ENCODE peak calls at places on chromosomes 1 and 21, in seven cellular contexts. M, Z, O, D, H, V and C are unnamed samples.

GRCh38 chr1:22143586-22144033 is 713 bp upstream of the WNT4 start:
- DNase-seq in M (no peak), Z (no peak), O (no peak), D (peak), H (no peak), V (no peak), C (no peak)

GRCh38 chr1:214538497-214538896 is 12.9 kb downstream of the PTPN14 start:
- DNase-seq in M (no peak), Z (no peak), O (no peak), D (no peak), H (no peak), V (no peak), C (no peak)

GRCh38 chr21:38486221-38486620 is 12.1 kb downstream of the ERG start:
- DNase-seq in M (no peak), Z (peak), O (no peak), D (no peak), H (no peak), V (peak), C (no peak)

GRCh38 chr1:15424146-15424667 is 14.0 kb upstream of the CTRC start:
- DNase-seq in M (no peak), Z (no peak), O (no peak), D (no peak), H (no peak), V (no peak), C (no peak)

GRCh38 chr1:173453982-173454381 is 23.2 kb upstream of the PRDX6 start:
- DNase-seq in M (no peak), Z (no peak), O (no peak), D (no peak), H (no peak), V (peak), C (no peak)

GRCh38 chr1:220741349-220741748 is 6.8 kb upstream of the MTARC2 start:
- DNase-seq in M (no peak), Z (no peak), O (no peak), D (no peak), H (no peak), V (no peak), C (no peak)

GRCh38 chr1:17244826-17245740 is 3.8 kb upstream of the PADI3 start:
- DNase-seq in M (no peak), Z (no peak), O (no peak), D (peak), H (no peak), V (no peak), C (no peak)

GRCh38 chr1:228530086-228530758 is 43.0 kb downstream of the RNF187 start:
- DNase-seq in M (no peak), Z (no peak), O (no peak), D (no peak), H (no peak), V (no peak), C (no peak)

GRCh38 chr21:15422761-15423160 is 307.0 kb upstream of the USP25 start:
- DNase-seq in M (no peak), Z (no peak), O (no peak), D (no peak), H (no peak), V (no peak), C (no peak)

GRCh38 chr1:176785810-176786209 is 322.8 kb downstream of the PAPPA2 start:
- DNase-seq in M (no peak), Z (no peak), O (no peak), D (no peak), H (no peak), V (no peak), C (no peak)

GRCh38 chr1:112882271-112882744 is 73.7 kb downstream of the SLC16A1 start:
- DNase-seq in M (no peak), Z (no peak), O (no peak), D (no peak), H (no peak), V (peak), C (no peak)

GRCh38 chr1:170010443-170010842 is 64.1 kb downstream of the KIFAP3 start:
- DNase-seq in M (peak), Z (no peak), O (no peak), D (peak), H (peak), V (peak), C (no peak)

GRCh38 chr1:225767591-225768540 is 9.8 kb upstream of the SRP9 start:
- DNase-seq in M (peak), Z (peak), O (peak), D (no peak), H (no peak), V (peak), C (no peak)

GRCh38 chr1:236603896-236604217 is 459 bp downstream of the HEATR1 start:
- DNase-seq in M (no peak), Z (no peak), O (no peak), D (no peak), H (no peak), V (peak), C (no peak)

GRCh38 chr1:236717811-236718210 is 31.5 kb downstream of the ACTN2 start:
- DNase-seq in M (no peak), Z (no peak), O (no peak), D (no peak), H (no peak), V (no peak), C (no peak)

GRCh38 chr1:232988572-232989040 is 38.2 kb downstream of the NTPCR start:
- DNase-seq in M (no peak), Z (peak), O (no peak), D (no peak), H (no peak), V (peak), C (no peak)

GRCh38 chr1:9078035-9078948 is 8.9 kb upstream of the SLC2A5 start:
- DNase-seq in M (peak), Z (no peak), O (no peak), D (no peak), H (no peak), V (peak), C (no peak)

GRCh38 chr1:180503274-180503862 is 991 bp upstream of the ACBD6 start:
- DNase-seq in M (no peak), Z (no peak), O (no peak), D (no peak), H (peak), V (no peak), C (no peak)

GRCh38 chr1:169472759-169473158 is 13.0 kb downstream of the SLC19A2 start:
- DNase-seq in M (no peak), Z (no peak), O (no peak), D (no peak), H (no peak), V (no peak), C (no peak)

GRCh38 chr1:241157435-241157834 is 199.6 kb downstream of the RGS7 start:
- DNase-seq in M (no peak), Z (no peak), O (no peak), D (no peak), H (no peak), V (no peak), C (no peak)

GRCh38 chr1:204670152-204670927 is 15.2 kb downstream of the LRRN2 start:
- DNase-seq in M (no peak), Z (no peak), O (no peak), D (no peak), H (no peak), V (peak), C (no peak)

GRCh38 chr1:53369034-53369750 is 41.3 kb upstream of the LRP8 start:
- DNase-seq in M (no peak), Z (no peak), O (peak), D (peak), H (no peak), V (no peak), C (no peak)

GRCh38 chr1:31769720-31770390 is 5.7 kb upstream of the ADGRB2 start:
- DNase-seq in M (no peak), Z (no peak), O (no peak), D (peak), H (no peak), V (no peak), C (no peak)

GRCh38 chr1:213231795-213232231 is 180.8 kb downstream of the RPS6KC1 start:
- DNase-seq in M (no peak), Z (no peak), O (peak), D (peak), H (no peak), V (peak), C (no peak)

GRCh38 chr1:17045623-17046022 is 8.2 kb downstream of the SDHB start:
- DNase-seq in M (peak), Z (no peak), O (no peak), D (peak), H (no peak), V (no peak), C (no peak)

GRCh38 chr21:29306920-29307319 is 8.2 kb downstream of the BACH1 start:
- DNase-seq in M (no peak), Z (no peak), O (no peak), D (no peak), H (no peak), V (no peak), C (no peak)

GRCh38 chr1:186987065-186987464 is 158.3 kb downstream of the PLA2G4A start:
- DNase-seq in M (no peak), Z (no peak), O (no peak), D (no peak), H (no peak), V (no peak), C (no peak)

GRCh38 chr1:186985889-186986491 is 157.2 kb downstream of the PLA2G4A start:
- DNase-seq in M (peak), Z (peak), O (no peak), D (peak), H (peak), V (peak), C (no peak)

GRCh38 chr1:186984959-186985358 is 156.2 kb downstream of the PLA2G4A start:
- DNase-seq in M (no peak), Z (no peak), O (no peak), D (no peak), H (no peak), V (no peak), C (no peak)

GRCh38 chr1:186983327-186983726 is 154.6 kb downstream of the PLA2G4A start:
- DNase-seq in M (no peak), Z (peak), O (no peak), D (no peak), H (no peak), V (no peak), C (no peak)

GRCh38 chr1:186987769-186988168 is 159.0 kb downstream of the PLA2G4A start:
- DNase-seq in M (no peak), Z (no peak), O (no peak), D (no peak), H (no peak), V (no peak), C (no peak)
- TF ChIP-seq CTCF in M (no peak), Z (peak), O (no peak), D (peak), H (no peak), V (peak), C (peak)

DNA sequence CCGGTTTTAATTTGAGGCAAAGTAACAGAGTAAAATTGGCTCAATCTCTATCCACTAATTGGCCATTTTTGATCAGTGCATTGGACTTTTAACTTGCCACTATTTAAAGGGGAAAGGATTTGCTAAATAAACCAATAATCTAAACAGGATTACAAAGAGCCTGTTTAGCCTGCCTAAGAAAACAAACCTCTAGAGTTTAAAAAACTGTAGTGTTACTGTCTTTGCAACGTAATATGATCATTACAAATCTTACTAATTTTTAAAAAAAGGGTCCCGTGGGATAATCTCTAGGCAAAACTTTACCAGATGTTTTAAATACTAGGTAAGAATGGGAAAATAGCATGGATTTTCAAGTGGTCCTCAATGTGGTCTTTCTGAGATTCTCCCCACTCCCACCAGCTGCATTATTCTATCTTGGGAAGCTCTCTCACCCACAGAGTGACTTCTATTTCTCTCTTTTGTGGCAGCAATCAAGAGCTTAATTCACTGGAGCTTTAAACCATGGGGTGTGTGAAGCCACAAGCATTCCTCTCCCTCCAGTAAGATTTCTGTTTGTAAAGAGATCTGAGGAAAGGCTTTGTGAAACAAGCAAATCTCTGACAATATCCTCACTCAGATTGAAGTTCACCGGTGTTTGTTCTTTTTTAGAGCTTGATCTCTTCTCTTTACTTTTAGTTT is 132.4 kb downstream of the TLR5 start:
- DNase-seq in M (no peak), Z (no peak), O (no peak), D (peak), H (no peak), V (peak), C (no peak)
- TF ChIP-seq CTCF in M (no peak), Z (no peak), O (no peak), D (no peak), H (no peak), V (no peak), C (no peak)

GRCh38 chr1:1259540-1259939 is 13.0 kb upstream of the C1QTNF12 start:
- DNase-seq in M (no peak), Z (no peak), O (no peak), D (no peak), H (no peak), V (no peak), C (no peak)
- TF ChIP-seq CTCF in M (no peak), Z (no peak), O (no peak), D (no peak), H (no peak), V (no peak), C (no peak)

GRCh38 chr21:26844258-26845065 is 747 bp downstream of the ADAMTS1 start:
- DNase-seq in M (no peak), Z (no peak), O (peak), D (peak), H (no peak), V (peak), C (no peak)

GRCh38 chr21:26845066-26845749 is at the start of gene ADAMTS1:
- DNase-seq in M (no peak), Z (peak), O (peak), D (peak), H (peak), V (peak), C (peak)

GRCh38 chr21:26845750-26846035 is 484 bp upstream of the ADAMTS1 start:
- DNase-seq in M (no peak), Z (no peak), O (no peak), D (no peak), H (no peak), V (no peak), C (no peak)

GRCh38 chr21:26847951-26848350 is 2.7 kb upstream of the ADAMTS1 start:
- DNase-seq in M (no peak), Z (no peak), O (no peak), D (no peak), H (no peak), V (no peak), C (no peak)

DNA sequence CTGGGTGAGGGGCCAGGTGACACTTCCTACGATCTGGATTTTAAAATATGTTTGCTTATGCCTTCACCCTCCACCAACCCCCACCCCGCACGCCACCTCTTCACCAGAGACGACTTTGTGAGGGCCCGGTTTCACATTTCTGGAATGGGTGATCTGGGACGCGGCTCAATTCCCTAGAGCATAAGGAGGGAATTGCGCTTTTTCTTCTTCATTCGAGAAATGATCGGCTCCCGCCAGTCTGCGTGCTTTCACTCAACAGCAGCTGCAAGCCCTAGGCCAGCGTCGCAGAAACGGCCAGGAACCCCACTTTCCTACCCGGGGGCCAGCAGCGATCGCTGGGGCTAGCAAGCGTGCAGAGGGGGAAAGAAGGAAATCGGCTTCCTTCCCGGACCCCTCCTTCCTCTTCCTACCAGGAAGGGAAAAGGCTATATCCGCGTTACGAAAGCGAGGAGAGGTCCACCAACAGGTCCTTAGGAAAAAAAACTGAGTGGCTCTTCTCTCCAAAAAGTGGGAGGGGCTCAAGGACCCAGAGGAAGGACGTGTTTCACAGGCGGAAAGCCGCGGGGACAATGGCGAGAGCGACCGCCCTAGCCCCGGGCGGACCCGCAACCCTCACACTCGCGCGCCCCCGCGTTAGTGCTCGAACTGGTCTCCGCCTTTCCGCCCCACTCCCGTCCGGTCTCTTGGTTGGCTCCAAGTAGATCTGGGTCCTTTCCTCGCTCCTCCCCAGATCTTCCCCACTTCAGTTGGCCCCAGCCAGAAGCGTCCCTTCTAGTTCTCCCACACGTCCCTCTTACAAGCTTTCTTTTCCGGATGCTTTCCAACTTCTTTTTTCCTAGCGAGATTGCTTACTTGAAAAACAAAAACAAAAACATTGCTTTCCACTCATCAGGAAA is 1.1 kb upstream of the ADAMTS1 start:
- DNase-seq in M (no peak), Z (no peak), O (peak), D (peak), H (no peak), V (peak), C (peak)
- TF ChIP-seq CTCF in M (no peak), Z (peak), O (no peak), D (peak), H (no peak), V (peak), C (peak)

DNA sequence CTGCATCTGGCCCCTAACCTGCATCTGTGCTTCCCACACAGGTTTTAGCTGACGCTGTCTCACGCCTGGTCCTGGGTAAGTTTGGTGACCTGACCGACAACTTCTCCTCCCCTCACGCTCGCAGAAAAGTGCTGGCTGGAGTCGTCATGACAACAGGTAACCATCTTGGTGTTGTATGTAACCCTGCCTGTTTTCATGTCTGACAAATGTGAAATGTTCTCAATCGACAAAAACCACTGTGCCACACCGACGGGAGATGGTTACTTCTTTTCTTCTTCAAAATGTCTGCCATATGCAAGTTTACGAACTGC is 105.9 kb downstream of the ADARB1 start:
- DNase-seq in M (no peak), Z (no peak), O (no peak), D (no peak), H (no peak), V (no peak), C (no peak)
- TF ChIP-seq CTCF in M (no peak), Z (no peak), O (no peak), D (no peak), H (no peak), V (no peak), C (no peak)

DNA sequence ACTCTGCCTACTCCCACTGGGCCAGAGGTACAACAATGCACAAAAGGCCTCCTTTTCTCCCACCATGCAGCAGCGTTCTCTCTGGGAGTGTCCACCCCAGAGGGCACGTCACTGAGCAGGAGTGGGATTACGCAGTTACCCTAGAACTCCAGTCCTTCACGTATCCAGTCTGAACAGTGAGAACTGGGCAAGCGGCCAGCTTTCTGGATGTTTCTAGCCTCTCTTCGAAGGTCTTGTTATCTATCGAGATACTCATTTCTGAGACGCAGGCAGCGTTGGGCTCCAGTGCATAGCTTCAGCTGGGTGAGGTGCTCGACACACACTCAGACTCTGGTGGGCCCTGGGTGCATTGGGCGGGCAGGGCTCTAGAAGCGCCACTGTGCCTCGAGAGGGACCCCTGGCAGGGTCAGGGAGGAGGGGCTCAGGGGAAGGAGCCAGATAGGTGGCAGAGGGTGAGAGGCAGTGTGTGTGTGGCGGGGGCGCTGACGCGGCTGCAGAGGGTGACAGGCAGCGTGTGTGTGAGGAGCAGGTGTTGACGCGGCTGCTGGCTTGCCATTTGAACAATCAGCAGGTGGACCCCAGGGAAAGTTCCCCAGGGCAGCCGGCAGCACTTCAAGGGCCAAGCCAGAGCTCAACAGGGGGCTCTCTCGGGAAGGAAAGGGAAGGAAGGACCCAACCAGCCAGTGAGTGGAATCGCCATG is 27.9 kb downstream of the PRDM15 start:
- DNase-seq in M (no peak), Z (no peak), O (no peak), D (no peak), H (no peak), V (no peak), C (no peak)
- TF ChIP-seq CTCF in M (no peak), Z (no peak), O (no peak), D (no peak), H (no peak), V (no peak), C (no peak)

GRCh38 chr1:77970192-77970591 is 8.7 kb downstream of the FUBP1 start:
- DNase-seq in M (no peak), Z (no peak), O (no peak), D (no peak), H (no peak), V (no peak), C (no peak)

GRCh38 chr1:77975386-77975785 is 3.5 kb downstream of the FUBP1 start:
- DNase-seq in M (no peak), Z (no peak), O (no peak), D (no peak), H (no peak), V (peak), C (no peak)

GRCh38 chr1:77976433-77977076 is 2.3 kb downstream of the FUBP1 start:
- DNase-seq in M (no peak), Z (no peak), O (no peak), D (peak), H (no peak), V (no peak), C (no peak)

GRCh38 chr1:77975907-77976306 is 3.0 kb downstream of the FUBP1 start:
- DNase-seq in M (no peak), Z (no peak), O (no peak), D (no peak), H (no peak), V (no peak), C (no peak)

DNA sequence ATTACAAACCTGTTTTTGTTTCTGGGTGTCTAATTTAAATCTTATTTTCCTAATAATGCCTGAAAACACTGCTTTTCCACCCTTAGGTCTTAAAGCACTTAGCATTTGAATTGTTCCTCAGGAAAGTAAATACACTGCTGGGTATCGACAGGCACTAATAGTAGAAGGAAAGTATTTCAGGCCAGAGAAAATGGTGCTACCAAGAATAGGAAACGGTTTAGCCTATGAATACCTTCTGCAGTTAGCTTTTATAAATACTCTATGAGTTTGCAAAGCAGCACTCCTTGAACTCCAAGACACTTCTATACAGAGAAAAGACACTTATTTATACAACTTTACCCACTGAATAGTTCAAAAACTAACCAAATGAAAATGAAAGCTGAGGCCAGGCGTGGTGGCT is 6.8 kb downstream of the FUBP1 start:
- DNase-seq in M (no peak), Z (no peak), O (no peak), D (no peak), H (no peak), V (no peak), C (no peak)
- TF ChIP-seq CTCF in M (no peak), Z (no peak), O (no peak), D (no peak), H (no peak), V (no peak), C (no peak)